ENCODE peak calls at places on chromosome X, in five cellular contexts. P, G, N, A and D are unnamed samples.

GRCh38 chrX:8043546-8043945 is 116.3 kb upstream of the PNPLA4 start:
- DNase-seq in P (no peak), G (no peak), N (no peak), A (no peak), D (no peak)

GRCh38 chrX:118522230-118522926 is 26.8 kb downstream of the DOCK11 start:
- DNase-seq in P (no peak), G (no peak), N (no peak), A (no peak), D (no peak)

GRCh38 chrX:136711147-136711546 is 63.2 kb downstream of the CD40LG start:
- DNase-seq in P (peak), G (peak), N (no peak), A (peak), D (no peak)

GRCh38 chrX:70479197-70479969 is 34.7 kb downstream of the DLG3 start:
- DNase-seq in P (peak), G (no peak), N (peak), A (no peak), D (no peak)

GRCh38 chrX:110795645-110796510 is at the start of gene CHRDL1:
- DNase-seq in P (no peak), G (peak), N (no peak), A (peak), D (no peak)

GRCh38 chrX:112901821-112902732 is 61.4 kb upstream of the AMOT start:
- DNase-seq in P (no peak), G (peak), N (no peak), A (no peak), D (no peak)

GRCh38 chrX:152601848-152602616 is 35.7 kb upstream of the GABRQ start:
- DNase-seq in P (no peak), G (peak), N (no peak), A (peak), D (no peak)

GRCh38 chrX:21373637-21374162 is 518 bp upstream of the CNKSR2 start:
- DNase-seq in P (no peak), G (peak), N (no peak), A (peak), D (no peak)

GRCh38 chrX:38891641-38892413 is 90.6 kb downstream of the MID1IP1 start:
- DNase-seq in P (no peak), G (no peak), N (no peak), A (no peak), D (no peak)

GRCh38 chrX:119694601-119695534 is 1.9 kb upstream of the SEPTIN6 start:
- DNase-seq in P (no peak), G (peak), N (no peak), A (peak), D (no peak)

DNA sequence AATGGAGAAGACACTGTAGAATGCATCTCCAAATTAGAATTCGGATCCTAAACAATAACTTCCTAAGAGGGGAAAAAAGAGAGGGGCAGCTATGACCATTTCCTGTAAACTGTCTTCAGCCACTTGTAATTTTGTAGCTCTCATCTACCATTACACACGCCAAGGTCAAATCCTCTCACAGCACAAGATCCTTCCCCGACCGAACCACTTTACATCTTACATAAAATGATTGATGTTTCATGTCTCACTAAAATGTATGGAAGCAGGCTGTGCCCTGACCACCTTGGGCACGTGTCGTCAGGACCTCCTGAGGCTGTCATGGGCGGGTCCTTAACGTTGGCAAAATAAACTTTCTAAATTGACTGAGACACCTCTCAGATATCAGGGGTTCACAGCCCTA is 24.1 kb upstream of the PBDC1 start:
- DNase-seq in P (peak), G (peak), N (no peak), A (peak), D (no peak)
- H3K4me3 ChIP-seq in P (no peak), G (no peak), N (no peak), A (peak), D (peak)

GRCh38 chrX:18390941-18391538 is 34.4 kb upstream of the CDKL5 start:
- DNase-seq in P (peak), G (peak), N (no peak), A (peak), D (no peak)

GRCh38 chrX:18394477-18394876 is 30.9 kb upstream of the CDKL5 start:
- DNase-seq in P (no peak), G (no peak), N (no peak), A (no peak), D (no peak)

DNA sequence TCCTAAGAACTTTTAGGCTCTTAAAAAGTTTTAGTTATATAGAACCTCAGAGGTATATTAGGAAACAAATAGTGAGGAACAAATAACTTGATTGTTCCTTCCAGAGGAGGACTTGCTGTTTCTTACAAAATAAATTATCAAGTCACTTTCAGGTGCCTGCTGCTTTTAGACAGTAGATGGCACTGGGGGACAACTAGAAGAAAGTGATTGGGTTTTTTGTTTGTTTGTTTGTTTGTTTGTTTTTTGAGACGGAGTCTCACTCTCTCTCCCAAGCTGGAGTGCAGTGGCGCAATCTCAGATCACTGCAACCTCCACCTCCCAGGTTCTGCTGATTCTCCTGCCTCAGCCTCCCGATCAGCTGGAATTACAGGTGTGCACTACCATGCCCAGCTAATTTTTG is 35.4 kb upstream of the CDKL5 start:
- DNase-seq in P (no peak), G (peak), N (no peak), A (peak), D (no peak)
- TF ChIP-seq CTCF in P (no peak), G (peak), N (no peak), A (peak), D (peak)

DNA sequence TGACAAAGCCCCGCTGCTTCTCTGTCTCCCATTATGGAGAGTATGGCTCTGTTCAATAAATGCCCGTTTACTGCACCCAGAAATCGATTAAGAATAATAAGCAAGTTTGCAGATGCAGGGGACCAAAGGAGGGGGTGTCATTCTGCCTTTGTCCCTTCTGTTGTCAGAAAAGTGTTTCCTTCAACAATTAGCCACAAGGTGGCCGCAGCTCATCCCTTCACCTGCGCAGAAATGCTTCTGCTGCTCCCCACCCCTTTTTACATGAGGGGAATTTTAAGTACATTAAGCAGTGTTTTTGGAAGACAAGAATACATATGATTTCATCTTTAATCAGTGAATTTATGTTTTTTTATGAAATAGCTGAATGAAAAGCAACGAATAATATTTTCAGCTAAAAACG is 175.6 kb upstream of the ARX start:
- DNase-seq in P (no peak), G (no peak), N (no peak), A (peak), D (no peak)
- H3K4me3 ChIP-seq in P (no peak), G (no peak), N (no peak), A (no peak), D (no peak)

DNA sequence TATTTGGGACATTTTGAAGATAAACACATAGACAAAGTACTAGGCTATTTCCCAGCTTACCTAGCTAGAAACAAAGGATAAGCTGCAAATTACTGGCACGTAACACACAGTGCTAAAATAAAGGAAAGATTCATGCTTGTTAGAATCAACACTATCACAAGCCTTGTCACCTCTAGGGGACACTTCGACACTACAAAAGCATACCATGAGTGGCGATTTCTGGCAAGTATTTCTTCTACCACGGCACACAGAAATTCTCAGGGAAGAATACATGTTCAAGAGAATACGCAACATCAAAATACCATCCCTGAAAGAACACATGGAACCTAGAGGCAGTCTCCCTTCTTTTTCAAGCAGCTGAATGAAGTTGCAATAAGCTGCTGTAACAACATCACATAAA is 5.1 kb downstream of the MECP2 start:
- DNase-seq in P (no peak), G (no peak), N (no peak), A (no peak), D (no peak)
- TF ChIP-seq CTCF in P (no peak), G (no peak), N (no peak), A (no peak), D (no peak)

GRCh38 chrX:1027680-1028079 is 184.8 kb downstream of the CRLF2 start:
- DNase-seq in P (no peak), G (no peak), N (no peak), A (no peak), D (no peak)
- H3K4me3 ChIP-seq in P (no peak), G (no peak), N (no peak), A (no peak), D (no peak)

GRCh38 chrX:150405576-150405975 is 42.5 kb downstream of the MAMLD1 start:
- DNase-seq in P (no peak), G (no peak), N (no peak), A (peak), D (no peak)
- TF ChIP-seq CTCF in P (peak), G (peak), N (no peak), A (peak), D (peak)